ENCODE peak calls at places on chromosomes 1 and 21, in five cellular contexts. One of them, this sample, is unnamed.

GRCh38 chr21:38352536-38353219 is 95.9 kb downstream of the KCNJ15 start:
- DNase-seq in activated T-cell treated with anti-CD3 and anti-CD28 coated beads for 1 hour: peak
- DNase-seq in astrocyte of the spinal cord: peak
- DNase-seq in AG10803: peak
- DNase-seq in ovary: no peak
- DNase-seq in this sample: peak

GRCh38 chr1:10152709-10153284 is 57.6 kb upstream of the KIF1B start:
- DNase-seq in AG10803: peak
- DNase-seq in astrocyte of the spinal cord: peak
- DNase-seq in ovary: peak
- DNase-seq in activated T-cell treated with anti-CD3 and anti-CD28 coated beads for 1 hour: no peak
- DNase-seq in this sample: peak

GRCh38 chr1:7425229-7425628 is 345.9 kb upstream of the VAMP3 start:
- DNase-seq in activated T-cell treated with anti-CD3 and anti-CD28 coated beads for 1 hour: no peak
- DNase-seq in AG10803: no peak
- DNase-seq in astrocyte of the spinal cord: no peak
- DNase-seq in ovary: peak
- DNase-seq in this sample: no peak

GRCh38 chr1:218433744-218434143 is 88.6 kb downstream of the TGFB2 start:
- DNase-seq in astrocyte of the spinal cord: peak
- DNase-seq in activated T-cell treated with anti-CD3 and anti-CD28 coated beads for 1 hour: no peak
- DNase-seq in ovary: no peak
- DNase-seq in AG10803: peak
- DNase-seq in this sample: no peak

GRCh38 chr1:176998396-176998795 is 166.1 kb downstream of the ASTN1 start:
- DNase-seq in ovary: no peak
- DNase-seq in astrocyte of the spinal cord: no peak
- DNase-seq in activated T-cell treated with anti-CD3 and anti-CD28 coated beads for 1 hour: no peak
- DNase-seq in AG10803: no peak
- DNase-seq in this sample: no peak

GRCh38 chr21:34813266-34813886 is 144.6 kb downstream of the CLIC6 start:
- DNase-seq in AG10803: peak
- DNase-seq in activated T-cell treated with anti-CD3 and anti-CD28 coated beads for 1 hour: no peak
- DNase-seq in astrocyte of the spinal cord: peak
- DNase-seq in ovary: no peak
- DNase-seq in this sample: peak

GRCh38 chr1:100277866-100278265 is 11.8 kb downstream of the RTCA start:
- DNase-seq in AG10803: no peak
- DNase-seq in ovary: no peak
- DNase-seq in astrocyte of the spinal cord: no peak
- DNase-seq in activated T-cell treated with anti-CD3 and anti-CD28 coated beads for 1 hour: no peak
- DNase-seq in this sample: no peak

GRCh38 chr1:205930698-205931330 is 12.4 kb downstream of the SLC26A9 start:
- DNase-seq in AG10803: peak
- DNase-seq in activated T-cell treated with anti-CD3 and anti-CD28 coated beads for 1 hour: no peak
- DNase-seq in ovary: no peak
- DNase-seq in astrocyte of the spinal cord: no peak
- DNase-seq in this sample: no peak

GRCh38 chr1:225597926-225598575 is 54.9 kb downstream of the ENAH start:
- DNase-seq in astrocyte of the spinal cord: peak
- DNase-seq in activated T-cell treated with anti-CD3 and anti-CD28 coated beads for 1 hour: no peak
- DNase-seq in ovary: no peak
- DNase-seq in AG10803: peak
- DNase-seq in this sample: no peak

GRCh38 chr1:21278208-21278861 is 11.9 kb downstream of the ECE1 start:
- DNase-seq in astrocyte of the spinal cord: no peak
- DNase-seq in activated T-cell treated with anti-CD3 and anti-CD28 coated beads for 1 hour: no peak
- DNase-seq in ovary: no peak
- DNase-seq in AG10803: no peak
- DNase-seq in this sample: peak

GRCh38 chr1:46525253-46525983 is 26.0 kb downstream of the KNCN start:
- DNase-seq in AG10803: no peak
- DNase-seq in astrocyte of the spinal cord: no peak
- DNase-seq in ovary: no peak
- DNase-seq in activated T-cell treated with anti-CD3 and anti-CD28 coated beads for 1 hour: no peak
- DNase-seq in this sample: no peak

GRCh38 chr1:42935313-42935624 is 23.4 kb downstream of the SLC2A1 start:
- DNase-seq in AG10803: no peak
- DNase-seq in ovary: no peak
- DNase-seq in activated T-cell treated with anti-CD3 and anti-CD28 coated beads for 1 hour: no peak
- DNase-seq in astrocyte of the spinal cord: no peak
- DNase-seq in this sample: no peak

GRCh38 chr1:46221749-46222148 is 18.6 kb downstream of the LURAP1 start:
- DNase-seq in ovary: no peak
- DNase-seq in astrocyte of the spinal cord: no peak
- DNase-seq in activated T-cell treated with anti-CD3 and anti-CD28 coated beads for 1 hour: no peak
- DNase-seq in AG10803: no peak
- DNase-seq in this sample: no peak

GRCh38 chr1:54124472-54124871 is 28.3 kb downstream of the CDCP2 start:
- DNase-seq in AG10803: no peak
- DNase-seq in astrocyte of the spinal cord: no peak
- DNase-seq in activated T-cell treated with anti-CD3 and anti-CD28 coated beads for 1 hour: no peak
- DNase-seq in ovary: no peak
- DNase-seq in this sample: no peak

GRCh38 chr1:114033219-114033706 is 54.0 kb downstream of the OLFML3 start:
- DNase-seq in astrocyte of the spinal cord: no peak
- DNase-seq in AG10803: no peak
- DNase-seq in activated T-cell treated with anti-CD3 and anti-CD28 coated beads for 1 hour: no peak
- DNase-seq in ovary: no peak
- DNase-seq in this sample: no peak

GRCh38 chr1:2320001-2320400 is 71.4 kb downstream of the MORN1 start:
- DNase-seq in AG10803: no peak
- DNase-seq in astrocyte of the spinal cord: no peak
- DNase-seq in activated T-cell treated with anti-CD3 and anti-CD28 coated beads for 1 hour: no peak
- DNase-seq in ovary: peak
- DNase-seq in this sample: no peak

GRCh38 chr1:12383786-12384185 is 154.0 kb downstream of the VPS13D start:
- DNase-seq in ovary: no peak
- DNase-seq in astrocyte of the spinal cord: peak
- DNase-seq in AG10803: peak
- DNase-seq in activated T-cell treated with anti-CD3 and anti-CD28 coated beads for 1 hour: no peak
- DNase-seq in this sample: no peak

GRCh38 chr1:10646347-10646861 is 150.0 kb downstream of the CASZ1 start:
- DNase-seq in ovary: no peak
- DNase-seq in AG10803: peak
- DNase-seq in astrocyte of the spinal cord: peak
- DNase-seq in activated T-cell treated with anti-CD3 and anti-CD28 coated beads for 1 hour: no peak
- DNase-seq in this sample: peak

GRCh38 chr1:115183158-115183557 is 93.9 kb upstream of the TSPAN2 start:
- DNase-seq in AG10803: no peak
- DNase-seq in astrocyte of the spinal cord: no peak
- DNase-seq in activated T-cell treated with anti-CD3 and anti-CD28 coated beads for 1 hour: no peak
- DNase-seq in ovary: no peak
- DNase-seq in this sample: no peak

GRCh38 chr1:71593523-71593922 is 512.7 kb upstream of the ZRANB2 start:
- DNase-seq in activated T-cell treated with anti-CD3 and anti-CD28 coated beads for 1 hour: no peak
- DNase-seq in ovary: no peak
- DNase-seq in astrocyte of the spinal cord: peak
- DNase-seq in AG10803: peak
- DNase-seq in this sample: peak

GRCh38 chr1:89598450-89599331 is 34.2 kb upstream of the LRRC8C start:
- DNase-seq in AG10803: peak
- DNase-seq in activated T-cell treated with anti-CD3 and anti-CD28 coated beads for 1 hour: no peak
- DNase-seq in ovary: no peak
- DNase-seq in astrocyte of the spinal cord: peak
- DNase-seq in this sample: peak

GRCh38 chr1:204530932-204531331 is 14.7 kb downstream of the MDM4 start:
- DNase-seq in AG10803: no peak
- DNase-seq in astrocyte of the spinal cord: no peak
- DNase-seq in activated T-cell treated with anti-CD3 and anti-CD28 coated beads for 1 hour: no peak
- DNase-seq in ovary: no peak
- DNase-seq in this sample: no peak

GRCh38 chr1:68121536-68121935 is 71.1 kb upstream of the DIRAS3 start:
- DNase-seq in astrocyte of the spinal cord: peak
- DNase-seq in ovary: no peak
- DNase-seq in AG10803: peak
- DNase-seq in activated T-cell treated with anti-CD3 and anti-CD28 coated beads for 1 hour: no peak
- DNase-seq in this sample: peak